ENCODE peak calls at places on chromosomes 6 and 20, in six cellular contexts. E is fibroblast of lung, Q is cardiac muscle cell, L is D721Med, W is T follicular helper cell, D is fibroblast of villous mesenchyme. S is an unnamed sample.

GRCh38 chr20:59125332-59125731 is 38.3 kb upstream of the ZNF831 start:
- DNase-seq in L (no peak), E (no peak), Q (no peak), D (no peak), W (no peak), S (no peak)

GRCh38 chr20:32797160-32797468 is 22.6 kb upstream of the MAPRE1 start:
- DNase-seq in W (no peak), L (no peak), D (no peak), E (peak; percentile 14), Q (no peak), S (no peak)

GRCh38 chr6:149990672-149991402 is 27.1 kb downstream of the ULBP1 start:
- DNase-seq in Q (peak; percentile 37), L (no peak), D (no peak), W (no peak), E (no peak), S (no peak)

GRCh38 chr6:3194535-3195376 is 32.7 kb downstream of the TUBB2B start:
- DNase-seq in D (no peak), Q (peak; percentile 5), W (no peak), L (no peak), E (peak; percentile 9), S (peak; percentile 70)

GRCh38 chr20:52259295-52259694 is 67.7 kb upstream of the ZFP64 start:
- DNase-seq in L (no peak), D (peak; percentile 13), Q (no peak), W (no peak), E (no peak), S (no peak)

GRCh38 chr6:130985115-130985514 is 77.9 kb downstream of the EPB41L2 start:
- DNase-seq in E (no peak), W (no peak), D (no peak), Q (no peak), L (no peak), S (no peak)

GRCh38 chr6:130906736-130907381 is 79.7 kb downstream of the SMLR1 start:
- DNase-seq in E (peak; percentile 91), W (no peak), Q (no peak), D (peak; percentile 79), L (no peak), S (peak; percentile 77)

GRCh38 chr20:49633643-49634042 is 65.7 kb upstream of the PTGIS start:
- DNase-seq in W (no peak), Q (no peak), E (no peak), L (no peak), D (no peak), S (no peak)

GRCh38 chr6:166463363-166464067 is 80.8 kb upstream of the MPC1 start:
- DNase-seq in W (no peak), L (no peak), Q (no peak), E (no peak), D (no peak), S (no peak)

GRCh38 chr6:32845381-32845884 is 1.6 kb upstream of the PSMB8 start:
- DNase-seq in D (no peak), W (peak; percentile 20), Q (no peak), L (no peak), E (no peak), S (no peak)

GRCh38 chr20:58243653-58244410 is 15.4 kb upstream of the ANKRD60 start:
- DNase-seq in Q (no peak), L (no peak), W (no peak), E (no peak), D (no peak), S (peak; percentile 9)

GRCh38 chr20:57422254-57422653 is 31.1 kb downstream of the RBM38 start:
- DNase-seq in L (no peak), W (no peak), E (no peak), Q (no peak), D (no peak), S (no peak)

S was measured in astrocyte.